ENCODE peak calls at places on chromosomes 12 and 14, in ten cellular contexts. One of them, this sample, is unnamed.

GRCh38 chr14:51962678-51963077 is 26.7 kb upstream of the RTRAF start:
- DNase-seq in stimulated activated CD4-positive, alpha-beta T cell treated with anti-CD3 and anti-CD28 coated beads, Interleukin-2, amount 100 ng/mL, for 24 hours: no peak
- DNase-seq in heart left ventricle: no peak
- DNase-seq in T-helper 22 cell: no peak
- DNase-seq in NCI-H774: no peak
- DNase-seq in DMS 273 treated with DMSO at 0.1 percent for 48 hours: no peak
- DNase-seq in CD4-positive, alpha-beta memory T cell: no peak
- DNase-seq in GM03348: peak
- DNase-seq in naive thymus-derived CD8-positive, alpha-beta T cell: no peak
- DNase-seq in AG08396: no peak
- DNase-seq in this sample: no peak

GRCh38 chr14:105473677-105474477 is 744 bp upstream of the CRIP2 start:
- DNase-seq in AG08396: peak
- DNase-seq in CD4-positive, alpha-beta memory T cell: peak
- DNase-seq in T-helper 22 cell: peak
- DNase-seq in NCI-H774: peak
- DNase-seq in DMS 273 treated with DMSO at 0.1 percent for 48 hours: peak
- DNase-seq in naive thymus-derived CD8-positive, alpha-beta T cell: peak
- DNase-seq in heart left ventricle: peak
- DNase-seq in GM03348: peak
- DNase-seq in stimulated activated CD4-positive, alpha-beta T cell treated with anti-CD3 and anti-CD28 coated beads, Interleukin-2, amount 100 ng/mL, for 24 hours: peak
- DNase-seq in this sample: peak

GRCh38 chr14:23881292-23881691 is 72.3 kb upstream of the DHRS4 start:
- DNase-seq in stimulated activated CD4-positive, alpha-beta T cell treated with anti-CD3 and anti-CD28 coated beads, Interleukin-2, amount 100 ng/mL, for 24 hours: no peak
- DNase-seq in CD4-positive, alpha-beta memory T cell: no peak
- DNase-seq in AG08396: no peak
- DNase-seq in NCI-H774: no peak
- DNase-seq in naive thymus-derived CD8-positive, alpha-beta T cell: no peak
- DNase-seq in heart left ventricle: no peak
- DNase-seq in DMS 273 treated with DMSO at 0.1 percent for 48 hours: no peak
- DNase-seq in GM03348: peak
- DNase-seq in T-helper 22 cell: no peak
- DNase-seq in this sample: no peak

GRCh38 chr12:87599459-87599858 is 429.7 kb downstream of the C12orf50 start:
- DNase-seq in CD4-positive, alpha-beta memory T cell: no peak
- DNase-seq in T-helper 22 cell: no peak
- DNase-seq in naive thymus-derived CD8-positive, alpha-beta T cell: no peak
- DNase-seq in GM03348: no peak
- DNase-seq in DMS 273 treated with DMSO at 0.1 percent for 48 hours: no peak
- DNase-seq in AG08396: no peak
- DNase-seq in stimulated activated CD4-positive, alpha-beta T cell treated with anti-CD3 and anti-CD28 coated beads, Interleukin-2, amount 100 ng/mL, for 24 hours: no peak
- DNase-seq in heart left ventricle: no peak
- DNase-seq in NCI-H774: no peak
- DNase-seq in this sample: no peak

GRCh38 chr14:73661872-73662271 is 17.1 kb downstream of the DNAL1 start:
- DNase-seq in DMS 273 treated with DMSO at 0.1 percent for 48 hours: no peak
- DNase-seq in heart left ventricle: no peak
- DNase-seq in NCI-H774: no peak
- DNase-seq in GM03348: no peak
- DNase-seq in AG08396: no peak
- DNase-seq in CD4-positive, alpha-beta memory T cell: no peak
- DNase-seq in stimulated activated CD4-positive, alpha-beta T cell treated with anti-CD3 and anti-CD28 coated beads, Interleukin-2, amount 100 ng/mL, for 24 hours: no peak
- DNase-seq in T-helper 22 cell: no peak
- DNase-seq in naive thymus-derived CD8-positive, alpha-beta T cell: no peak
- DNase-seq in this sample: peak

GRCh38 chr14:76882646-76883045 is 56.4 kb downstream of the LRRC74A start:
- DNase-seq in GM03348: no peak
- DNase-seq in T-helper 22 cell: no peak
- DNase-seq in naive thymus-derived CD8-positive, alpha-beta T cell: no peak
- DNase-seq in CD4-positive, alpha-beta memory T cell: no peak
- DNase-seq in stimulated activated CD4-positive, alpha-beta T cell treated with anti-CD3 and anti-CD28 coated beads, Interleukin-2, amount 100 ng/mL, for 24 hours: no peak
- DNase-seq in AG08396: no peak
- DNase-seq in heart left ventricle: no peak
- DNase-seq in NCI-H774: no peak
- DNase-seq in DMS 273 treated with DMSO at 0.1 percent for 48 hours: no peak
- DNase-seq in this sample: no peak

GRCh38 chr14:35399083-35399807 is 5.3 kb downstream of the NFKBIA start:
- DNase-seq in heart left ventricle: no peak
- DNase-seq in DMS 273 treated with DMSO at 0.1 percent for 48 hours: no peak
- DNase-seq in naive thymus-derived CD8-positive, alpha-beta T cell: no peak
- DNase-seq in stimulated activated CD4-positive, alpha-beta T cell treated with anti-CD3 and anti-CD28 coated beads, Interleukin-2, amount 100 ng/mL, for 24 hours: peak
- DNase-seq in T-helper 22 cell: no peak
- DNase-seq in AG08396: no peak
- DNase-seq in GM03348: no peak
- DNase-seq in NCI-H774: no peak
- DNase-seq in CD4-positive, alpha-beta memory T cell: peak
- DNase-seq in this sample: no peak

GRCh38 chr12:92640686-92641085 is 62.1 kb upstream of the PLEKHG7 start:
- DNase-seq in heart left ventricle: no peak
- DNase-seq in stimulated activated CD4-positive, alpha-beta T cell treated with anti-CD3 and anti-CD28 coated beads, Interleukin-2, amount 100 ng/mL, for 24 hours: no peak
- DNase-seq in CD4-positive, alpha-beta memory T cell: no peak
- DNase-seq in naive thymus-derived CD8-positive, alpha-beta T cell: no peak
- DNase-seq in NCI-H774: no peak
- DNase-seq in T-helper 22 cell: no peak
- DNase-seq in AG08396: no peak
- DNase-seq in DMS 273 treated with DMSO at 0.1 percent for 48 hours: no peak
- DNase-seq in GM03348: no peak
- DNase-seq in this sample: no peak

GRCh38 chr12:127629066-127629820 is 637.7 kb upstream of the TMEM132C start:
- DNase-seq in T-helper 22 cell: no peak
- DNase-seq in GM03348: no peak
- DNase-seq in AG08396: no peak
- DNase-seq in heart left ventricle: no peak
- DNase-seq in NCI-H774: no peak
- DNase-seq in DMS 273 treated with DMSO at 0.1 percent for 48 hours: peak
- DNase-seq in naive thymus-derived CD8-positive, alpha-beta T cell: no peak
- DNase-seq in stimulated activated CD4-positive, alpha-beta T cell treated with anti-CD3 and anti-CD28 coated beads, Interleukin-2, amount 100 ng/mL, for 24 hours: no peak
- DNase-seq in CD4-positive, alpha-beta memory T cell: no peak
- DNase-seq in this sample: peak

GRCh38 chr14:73761621-73762355 is 47.6 kb upstream of the PNMA1 start:
- DNase-seq in NCI-H774: no peak
- DNase-seq in GM03348: no peak
- DNase-seq in heart left ventricle: no peak
- DNase-seq in naive thymus-derived CD8-positive, alpha-beta T cell: no peak
- DNase-seq in CD4-positive, alpha-beta memory T cell: no peak
- DNase-seq in stimulated activated CD4-positive, alpha-beta T cell treated with anti-CD3 and anti-CD28 coated beads, Interleukin-2, amount 100 ng/mL, for 24 hours: no peak
- DNase-seq in T-helper 22 cell: no peak
- DNase-seq in AG08396: no peak
- DNase-seq in DMS 273 treated with DMSO at 0.1 percent for 48 hours: no peak
- DNase-seq in this sample: no peak

GRCh38 chr12:79407671-79408622 is 282.8 kb downstream of the PAWR start:
- DNase-seq in NCI-H774: no peak
- DNase-seq in T-helper 22 cell: no peak
- DNase-seq in GM03348: peak
- DNase-seq in DMS 273 treated with DMSO at 0.1 percent for 48 hours: peak
- DNase-seq in heart left ventricle: peak
- DNase-seq in CD4-positive, alpha-beta memory T cell: no peak
- DNase-seq in AG08396: peak
- DNase-seq in naive thymus-derived CD8-positive, alpha-beta T cell: no peak
- DNase-seq in stimulated activated CD4-positive, alpha-beta T cell treated with anti-CD3 and anti-CD28 coated beads, Interleukin-2, amount 100 ng/mL, for 24 hours: peak
- DNase-seq in this sample: peak

This sample was measured in SJCRH30.